ENCODE peak calls at places on chromosomes 7 and 10, in six cellular contexts. I, F, R, X, P and U are unnamed samples.

GRCh38 chr10:18501198-18501597 is 150.2 kb downstream of the NSUN6 start:
- DNase-seq in I (no peak), F (no peak), R (no peak), X (no peak), P (peak; percentile 46), U (peak; percentile 27)

GRCh38 chr7:47441796-47442744 is 139.8 kb downstream of the TNS3 start:
- DNase-seq in I (no peak), F (no peak), R (no peak), X (no peak), P (no peak), U (no peak)

GRCh38 chr10:87079106-87079836 is 15.4 kb downstream of the GLUD1 start:
- DNase-seq in I (no peak), F (no peak), R (no peak), X (no peak), P (peak; percentile 27), U (no peak)

GRCh38 chr7:30169585-30169978 is 34.8 kb downstream of the MTURN start:
- DNase-seq in I (no peak), F (no peak), R (no peak), X (no peak), P (peak; percentile 56), U (no peak)

GRCh38 chr10:42690449-42691360 is 52.3 kb upstream of the ZNF33B start:
- DNase-seq in I (no peak), F (no peak), R (no peak), X (no peak), P (no peak), U (peak; percentile 6)

GRCh38 chr7:106277976-106278375 is 6.8 kb downstream of the NAMPT start:
- DNase-seq in I (no peak), F (no peak), R (no peak), X (no peak), P (no peak), U (no peak)

GRCh38 chr7:34825221-34825620 is 167.2 kb downstream of the NPSR1 start:
- DNase-seq in I (no peak), F (no peak), R (no peak), X (no peak), P (no peak), U (no peak)

GRCh38 chr7:105218939-105219770 is 169.6 kb downstream of the SRPK2 start:
- DNase-seq in I (no peak), F (no peak), R (no peak), X (no peak), P (peak; percentile 6), U (no peak)

GRCh38 chr10:82762641-82763040 is 887.6 kb downstream of the NRG3 start:
- DNase-seq in I (no peak), F (no peak), R (no peak), X (no peak), P (no peak), U (no peak)

GRCh38 chr7:138226001-138226476 is 149.8 kb downstream of the AKR1D1 start:
- DNase-seq in I (no peak), F (no peak), R (no peak), X (no peak), P (no peak), U (no peak)

GRCh38 chr10:81953420-81953819 is 78.4 kb downstream of the NRG3 start:
- DNase-seq in I (no peak), F (no peak), R (no peak), X (no peak), P (peak; percentile 58), U (no peak)

GRCh38 chr7:147547252-147547897 is 1043.2 kb upstream of the C7orf33 start:
- DNase-seq in I (no peak), F (peak; percentile 36), R (peak; percentile 35), X (no peak), P (no peak), U (no peak)

GRCh38 chr10:28774051-28774995 is 97.0 kb downstream of the BAMBI start:
- DNase-seq in I (no peak), F (no peak), R (no peak), X (no peak), P (no peak), U (no peak)

GRCh38 chr7:2641406-2642393 is 9.9 kb downstream of the TTYH3 start:
- DNase-seq in I (peak; percentile 93), F (peak; percentile 73), R (peak; percentile 94), X (peak; percentile 92), P (peak; percentile 94), U (peak; percentile 85)

GRCh38 chr10:101672536-101672935 is 22.4 kb downstream of the FBXW4 start:
- DNase-seq in I (no peak), F (no peak), R (no peak), X (peak; percentile 62), P (no peak), U (no peak)

GRCh38 chr7:123537026-123537642 is 2.7 kb upstream of the IQUB start:
- DNase-seq in I (no peak), F (no peak), R (no peak), X (no peak), P (peak; percentile 49), U (no peak)

GRCh38 chr7:20279979-20280378 is 50.7 kb upstream of the ITGB8 start:
- DNase-seq in I (no peak), F (no peak), R (no peak), X (no peak), P (no peak), U (no peak)

GRCh38 chr10:18400201-18400910 is 251.0 kb downstream of the NSUN6 start:
- DNase-seq in I (no peak), F (no peak), R (no peak), X (no peak), P (peak; percentile 10), U (no peak)

GRCh38 chr10:70549962-70550845 is 52.3 kb downstream of the PRF1 start:
- DNase-seq in I (no peak), F (peak; percentile 76), R (peak; percentile 77), X (peak; percentile 62), P (peak; percentile 81), U (peak; percentile 85)

GRCh38 chr10:5595591-5596590 is 70.5 kb downstream of the ASB13 start:
- DNase-seq in I (no peak), F (no peak), R (no peak), X (no peak), P (peak; percentile 92), U (no peak)

GRCh38 chr10:51250278-51250914 is 176.1 kb downstream of the PRKG1 start:
- DNase-seq in I (no peak), F (no peak), R (no peak), X (no peak), P (peak; percentile 15), U (no peak)

GRCh38 chr7:141989996-141990395 is 5.7 kb upstream of the MGAM start:
- DNase-seq in I (no peak), F (no peak), R (no peak), X (no peak), P (no peak), U (no peak)

GRCh38 chr7:192701-193536 is 548 bp downstream of the FAM20C start:
- DNase-seq in I (no peak), F (no peak), R (peak; percentile 48), X (no peak), P (peak; percentile 56), U (no peak)

GRCh38 chr7:77352688-77353406 is 63.3 kb downstream of the GSAP start:
- DNase-seq in I (no peak), F (no peak), R (no peak), X (no peak), P (no peak), U (no peak)

GRCh38 chr7:77349141-77349540 is 67.0 kb downstream of the GSAP start:
- DNase-seq in I (no peak), F (no peak), R (no peak), X (no peak), P (no peak), U (no peak)

GRCh38 chr7:77346441-77346840 is 69.7 kb downstream of the GSAP start:
- DNase-seq in I (no peak), F (no peak), R (no peak), X (no peak), P (no peak), U (no peak)

GRCh38 chr7:77351539-77352004 is 64.6 kb downstream of the GSAP start:
- DNase-seq in I (no peak), F (peak; percentile 17), R (peak; percentile 30), X (peak; percentile 28), P (no peak), U (peak; percentile 51)

DNA sequence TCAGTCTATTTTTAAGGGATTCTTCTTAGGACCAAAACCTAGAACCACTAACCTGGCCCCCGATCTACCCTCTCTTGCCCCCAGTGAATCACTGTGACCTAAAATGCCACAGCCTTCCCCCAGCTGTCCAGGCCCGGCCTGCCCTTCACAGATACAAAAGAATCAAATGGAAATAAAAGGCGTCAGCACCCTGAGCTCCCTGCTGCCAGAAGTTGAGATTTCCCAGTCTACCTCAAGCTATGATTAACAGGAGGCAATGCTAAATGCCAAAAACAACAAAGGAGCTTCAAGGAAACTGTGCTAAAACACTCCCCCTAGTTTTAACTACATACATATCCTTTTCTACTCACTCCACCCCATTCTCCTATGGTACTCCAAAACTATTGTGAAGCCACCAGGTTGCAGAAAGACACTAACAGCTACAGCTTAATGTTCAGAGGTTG is 67.8 kb downstream of the GSAP start:
- DNase-seq in I (no peak), F (no peak), R (peak; percentile 29), X (no peak), P (peak; percentile 60), U (no peak)
- TF ChIP-seq CTCF in I (no peak), F (no peak), R (no peak), X (no peak), P (no peak), U (no peak)

GRCh38 chr7:144513332-144513731 is 109.8 kb upstream of the NOBOX start:
- DNase-seq in I (no peak), F (peak; percentile 12), R (no peak), X (no peak), P (no peak), U (no peak)
- TF ChIP-seq CTCF in I (no peak), F (no peak), R (no peak), X (peak; percentile 61), P (no peak), U (peak; percentile 19)

GRCh38 chr10:128716181-128716580 is 590.0 kb upstream of the MKI67 start:
- DNase-seq in I (no peak), F (no peak), R (no peak), X (no peak), P (no peak), U (no peak)
- TF ChIP-seq CTCF in I (no peak), F (no peak), R (no peak), X (no peak), P (no peak), U (no peak)

GRCh38 chr7:74461970-74462706 is 8.4 kb downstream of the GTF2IRD1 start:
- DNase-seq in I (no peak), F (no peak), R (no peak), X (no peak), P (no peak), U (no peak)

GRCh38 chr7:74466196-74466813 is 12.6 kb downstream of the GTF2IRD1 start:
- DNase-seq in I (no peak), F (no peak), R (peak; percentile 71), X (peak; percentile 62), P (peak; percentile 11), U (no peak)

GRCh38 chr7:74467876-74468275 is 14.2 kb downstream of the GTF2IRD1 start:
- DNase-seq in I (no peak), F (no peak), R (no peak), X (no peak), P (no peak), U (no peak)

GRCh38 chr7:74464931-74465906 is 11.5 kb downstream of the GTF2IRD1 start:
- DNase-seq in I (no peak), F (no peak), R (peak; percentile 81), X (no peak), P (no peak), U (no peak)

DNA sequence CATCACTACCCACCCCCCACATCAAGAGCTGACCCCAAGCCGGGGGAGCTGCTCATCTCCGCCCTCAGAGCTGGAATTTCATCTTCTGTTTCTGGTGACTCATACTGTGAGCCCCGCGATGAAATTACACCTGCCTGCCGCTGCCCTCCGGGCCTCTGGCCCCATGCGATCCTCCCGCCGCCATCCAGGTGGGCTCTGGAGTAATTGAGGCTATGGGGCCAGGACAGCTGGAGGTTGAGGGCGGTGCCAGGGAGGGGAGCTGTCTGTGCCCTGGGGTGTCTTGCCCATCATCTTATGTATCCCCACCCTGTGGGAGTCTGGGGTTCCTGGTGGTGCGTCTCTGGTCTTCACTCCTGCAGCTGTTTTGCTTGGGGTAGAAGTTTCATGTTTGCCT is 9.0 kb downstream of the GTF2IRD1 start:
- DNase-seq in I (no peak), F (no peak), R (no peak), X (no peak), P (no peak), U (no peak)
- TF ChIP-seq CTCF in I (no peak), F (no peak), R (no peak), X (no peak), P (no peak), U (no peak)